ENCODE peak calls at places on chromosomes 3 and 15, in seven cellular contexts. C is psoas muscle, B is fibroblast of the aortic adventitia, D is AG09319, N is lung, R is body of pancreas, K is progenitor cell of endocrine pancreas. H is an unnamed sample.

GRCh38 chr3:113844622-113845222 is 6.1 kb downstream of the GRAMD1C start:
- DNase-seq in C (no peak), B (peak; percentile 68), D (no peak), N (no peak), R (no peak), K (no peak), H (no peak)

GRCh38 chr15:68466876-68467275 is 34.9 kb upstream of the ITGA11 start:
- DNase-seq in C (no peak), B (no peak), D (no peak), N (no peak), R (no peak), K (no peak), H (no peak)

GRCh38 chr15:23387791-23388190 is 33.2 kb downstream of the GOLGA8S start:
- DNase-seq in C (no peak), B (no peak), D (no peak), N (no peak), R (no peak), K (no peak), H (no peak)

GRCh38 chr3:179401561-179401960 is 49.7 kb downstream of the GNB4 start:
- DNase-seq in C (no peak), B (no peak), D (no peak), N (no peak), R (no peak), K (no peak), H (no peak)

GRCh38 chr15:61702224-61703120 is 357.8 kb downstream of the VPS13C start:
- DNase-seq in C (peak; percentile 85), B (no peak), D (no peak), N (no peak), R (no peak), K (no peak), H (no peak)

GRCh38 chr15:89799011-89799924 is 15.4 kb downstream of the ANPEP start:
- DNase-seq in C (peak; percentile 41), B (no peak), D (no peak), N (no peak), R (peak; percentile 50), K (no peak), H (peak; percentile 56)

GRCh38 chr15:100919481-100920405 is 586 bp downstream of the LRRK1 start:
- DNase-seq in C (no peak), B (no peak), D (no peak), N (no peak), R (peak; percentile 41), K (no peak), H (peak; percentile 22)

GRCh38 chr3:188051801-188052228 is 102.1 kb upstream of the LPP start:
- DNase-seq in C (peak; percentile 86), B (peak; percentile 51), D (no peak), N (no peak), R (no peak), K (no peak), H (peak; percentile 80)

GRCh38 chr3:188860147-188860546 is 311.6 kb upstream of the TPRG1 start:
- DNase-seq in C (no peak), B (peak; percentile 34), D (no peak), N (no peak), R (no peak), K (no peak), H (no peak)

GRCh38 chr3:61574854-61575253 is 13.5 kb downstream of the PTPRG start:
- DNase-seq in C (no peak), B (peak; percentile 91), D (peak; percentile 93), N (no peak), R (no peak), K (no peak), H (no peak)

GRCh38 chr3:49721165-49721860 is 1.8 kb upstream of the AMIGO3 start:
- DNase-seq in C (no peak), B (no peak), D (no peak), N (no peak), R (no peak), K (peak; percentile 8), H (no peak)

GRCh38 chr3:27244374-27244773 is 124.8 kb downstream of the NEK10 start:
- DNase-seq in C (no peak), B (no peak), D (no peak), N (no peak), R (no peak), K (no peak), H (no peak)

GRCh38 chr15:49270541-49271421 is 100.7 kb downstream of the GALK2 start:
- DNase-seq in C (no peak), B (peak; percentile 99), D (no peak), N (no peak), R (peak; percentile 7), K (no peak), H (peak; percentile 3)

GRCh38 chr3:182212479-182213076 is 500.9 kb downstream of the SOX2 start:
- DNase-seq in C (peak; percentile 51), B (peak; percentile 3), D (no peak), N (peak; percentile 65), R (peak; percentile 37), K (no peak), H (no peak)

GRCh38 chr3:50441818-50442217 is 61.6 kb downstream of the CACNA2D2 start:
- DNase-seq in C (no peak), B (peak; percentile 7), D (no peak), N (no peak), R (no peak), K (no peak), H (no peak)

GRCh38 chr3:50195501-50196252 is 4.3 kb downstream of the GNAT1 start:
- DNase-seq in C (no peak), B (no peak), D (no peak), N (no peak), R (no peak), K (no peak), H (no peak)

GRCh38 chr15:41873711-41874110 is 20.1 kb downstream of the SPTBN5 start:
- DNase-seq in C (no peak), B (no peak), D (no peak), N (no peak), R (no peak), K (no peak), H (no peak)

GRCh38 chr3:8767667-8768363 is 1.6 kb downstream of the OXTR start:
- DNase-seq in C (no peak), B (no peak), D (no peak), N (no peak), R (peak; percentile 51), K (peak; percentile 25), H (peak; percentile 23)

GRCh38 chr3:129182390-129183180 is 1.1 kb downstream of the CNBP start:
- DNase-seq in C (no peak), B (peak; percentile 42), D (no peak), N (no peak), R (no peak), K (no peak), H (no peak)

GRCh38 chr3:67064105-67064504 is 66.0 kb downstream of the KBTBD8 start:
- DNase-seq in C (no peak), B (peak; percentile 40), D (no peak), N (no peak), R (no peak), K (no peak), H (no peak)

GRCh38 chr15:28004143-28005003 is 94.7 kb downstream of the OCA2 start:
- DNase-seq in C (no peak), B (no peak), D (no peak), N (no peak), R (no peak), K (no peak), H (no peak)

GRCh38 chr15:75031773-75032302 is 8.4 kb downstream of the PPCDC start:
- DNase-seq in C (no peak), B (peak; percentile 11), D (no peak), N (no peak), R (no peak), K (no peak), H (no peak)

DNA sequence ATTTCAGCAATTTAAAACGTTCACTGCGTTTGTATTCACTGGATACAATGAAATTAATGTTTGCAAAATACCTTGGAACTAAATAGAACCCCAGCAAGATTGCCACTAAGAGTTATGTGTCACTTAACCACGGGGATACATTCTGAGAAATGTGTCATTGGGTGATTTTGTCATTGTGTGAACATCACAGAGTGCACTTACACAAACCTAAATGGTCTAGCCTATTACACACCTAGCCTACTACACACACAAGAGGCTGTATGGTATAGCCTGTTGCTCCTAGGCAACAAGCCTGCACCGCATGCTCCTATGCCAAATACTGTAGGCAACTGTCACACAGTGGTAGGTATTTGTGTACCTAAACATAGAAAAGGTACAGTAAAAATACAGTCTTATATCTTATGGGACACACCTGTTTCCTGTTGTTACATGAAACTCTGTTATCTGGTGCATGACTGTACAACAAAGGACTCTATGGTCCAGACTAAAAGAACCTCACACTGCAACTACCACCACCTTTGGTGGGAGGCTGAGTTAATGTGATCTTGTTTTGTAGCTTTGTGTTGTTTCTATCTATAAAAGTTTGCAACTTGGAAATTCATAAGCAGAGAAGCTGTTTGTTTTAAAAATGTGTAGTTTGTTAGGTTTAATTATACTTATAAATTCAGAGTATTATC is 92.2 kb upstream of the NTRK3 start:
- DNase-seq in C (no peak), B (no peak), D (no peak), N (no peak), R (no peak), K (no peak), H (no peak)
- TF ChIP-seq CTCF in C (no peak), B (no peak), D (no peak), N (no peak), R (no peak), K (no peak), H (no peak)

GRCh38 chr3:97138914-97139541 is 324.6 kb downstream of the EPHA6 start:
- DNase-seq in C (no peak), B (no peak), D (no peak), N (no peak), R (no peak), K (no peak), H (no peak)
- TF ChIP-seq CTCF in C (no peak), B (no peak), D (no peak), N (no peak), R (no peak), K (peak; percentile 32), H (no peak)

DNA sequence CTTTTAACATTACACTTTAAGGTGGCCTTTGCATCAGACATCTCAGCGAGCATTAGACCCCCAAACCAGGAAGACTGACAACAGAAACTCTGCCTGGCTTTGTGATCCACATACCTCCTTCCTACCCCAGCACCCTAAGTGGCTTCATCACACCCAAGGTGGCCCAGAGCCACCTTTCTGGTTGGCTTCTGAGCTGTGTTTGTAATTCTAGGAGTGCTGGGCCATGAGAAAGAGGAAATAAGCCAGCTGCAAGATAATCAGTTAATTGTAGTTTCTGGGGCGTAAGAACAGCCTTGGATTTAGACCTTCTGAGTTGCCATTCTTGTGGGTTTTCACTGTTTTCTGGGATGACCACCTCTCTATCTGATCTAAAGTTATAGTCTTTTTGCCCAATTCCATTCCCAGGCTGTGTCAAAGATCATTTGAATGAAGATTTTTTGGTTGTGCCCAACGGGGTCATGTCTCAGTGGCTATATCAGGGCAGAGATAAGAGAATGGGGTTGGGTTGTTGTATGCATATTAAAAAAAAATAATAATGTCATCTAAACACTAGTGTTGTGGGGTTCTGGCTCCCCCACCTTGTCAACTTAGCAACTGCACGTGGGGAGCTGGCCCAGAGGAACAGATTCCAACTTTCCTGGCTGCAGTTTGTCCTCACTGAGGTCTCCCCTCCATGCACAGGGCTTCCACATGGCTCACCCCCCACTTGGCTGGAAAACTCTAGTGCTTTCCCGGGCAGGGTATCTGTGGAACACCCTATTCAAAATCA is 234.8 kb upstream of the WNT5A start:
- DNase-seq in C (peak; percentile 56), B (peak; percentile 36), D (no peak), N (peak; percentile 34), R (peak; percentile 46), K (no peak), H (peak; percentile 21)
- TF ChIP-seq CTCF in C (peak; percentile 25), B (peak; percentile 69), D (peak; percentile 67), N (peak; percentile 20), R (peak; percentile 44), K (peak; percentile 44), H (peak; percentile 39)

DNA sequence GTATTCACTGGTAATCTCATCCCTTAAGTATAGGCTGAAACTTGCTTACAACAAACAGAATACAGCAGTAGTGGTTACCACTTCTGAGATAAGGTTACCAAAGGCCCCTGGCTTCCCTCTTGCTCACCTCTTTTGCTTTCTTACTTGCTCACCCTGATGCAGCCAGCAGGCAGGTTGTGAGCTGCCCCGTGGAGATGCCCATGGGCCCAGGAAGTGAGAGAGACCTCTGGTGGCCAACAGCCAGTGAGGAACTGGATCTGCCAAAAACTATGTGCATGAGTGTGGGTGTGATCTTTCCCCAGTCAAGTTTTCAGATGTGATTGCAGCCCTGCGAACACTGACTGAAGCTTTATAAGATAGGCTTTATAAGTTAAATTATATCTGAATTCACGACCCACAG is 48.7 kb downstream of the NMNAT3 start:
- DNase-seq in C (no peak), B (no peak), D (no peak), N (no peak), R (peak; percentile 41), K (no peak), H (peak; percentile 2)
- TF ChIP-seq CTCF in C (no peak), B (no peak), D (peak; percentile 17), N (no peak), R (no peak), K (peak; percentile 51), H (no peak)

H was measured in thyroid gland.